ENCODE peak calls at places on chromosomes 2 and 18, in nine cellular contexts. G, D, E, T, H, C, O, N and W are unnamed samples.

GRCh38 chr2:37847792-37848191 is 77.3 kb upstream of the RMDN2 start:
- DNase-seq in D (no peak), H (no peak), N (no peak), O (no peak), G (no peak), T (no peak), E (no peak), C (no peak), W (no peak)

GRCh38 chr2:217222511-217222910 is 362.6 kb upstream of the TNP1 start:
- DNase-seq in N (no peak), C (no peak), E (no peak), D (no peak), O (no peak), H (peak), G (no peak), T (no peak), W (no peak)

GRCh38 chr2:157790780-157791179 is 85.3 kb downstream of the ACVR1 start:
- DNase-seq in D (no peak), T (no peak), C (no peak), N (no peak), E (no peak), H (no peak), G (no peak), O (no peak), W (no peak)

GRCh38 chr2:121810959-121811853 is 55.8 kb downstream of the TSN start:
- DNase-seq in D (peak), E (peak), N (peak), G (peak), T (peak), C (no peak), H (peak), O (no peak), W (peak)

GRCh38 chr2:145110668-145111067 is 590.7 kb upstream of the ZEB2 start:
- DNase-seq in D (no peak), O (no peak), H (no peak), T (peak), E (peak), N (no peak), C (no peak), G (peak), W (no peak)

GRCh38 chr2:239669181-239669898 is 268.5 kb upstream of the HDAC4 start:
- DNase-seq in N (no peak), C (peak), E (no peak), O (no peak), G (no peak), H (no peak), D (no peak), T (no peak), W (no peak)

GRCh38 chr2:3635171-3636008 is 22.6 kb upstream of the ALLC start:
- DNase-seq in C (peak), G (no peak), N (no peak), T (no peak), H (no peak), D (no peak), O (peak), E (no peak), W (no peak)

GRCh38 chr2:240429341-240429871 is 6.1 kb upstream of the GPC1 start:
- DNase-seq in T (no peak), C (peak), E (no peak), N (peak), O (no peak), G (no peak), H (no peak), D (no peak), W (no peak)

GRCh38 chr2:239926587-239927234 is 98.4 kb downstream of the NDUFA10 start:
- DNase-seq in N (no peak), T (no peak), O (peak), D (no peak), G (no peak), H (no peak), C (no peak), E (peak), W (no peak)

GRCh38 chr18:59180150-59180845 is 39.7 kb upstream of the GRP start:
- DNase-seq in D (no peak), T (peak), N (no peak), O (no peak), H (no peak), E (peak), C (no peak), G (peak), W (peak)

GRCh38 chr2:230865766-230866703 is 1.3 kb downstream of the ITM2C start:
- DNase-seq in D (peak), H (peak), E (peak), O (peak), G (no peak), C (no peak), N (no peak), T (peak), W (no peak)

GRCh38 chr18:59993560-59993959 is 93.8 kb downstream of the PMAIP1 start:
- DNase-seq in O (no peak), H (no peak), E (no peak), N (no peak), D (no peak), C (no peak), T (no peak), G (no peak), W (no peak)

GRCh38 chr2:524442-524841 is 152.8 kb downstream of the TMEM18 start:
- DNase-seq in E (peak), H (no peak), O (no peak), C (no peak), D (no peak), G (no peak), N (no peak), T (peak), W (peak)

GRCh38 chr18:76518543-76519155 is 23.6 kb upstream of the ZNF516 start:
- DNase-seq in D (peak), H (no peak), E (peak), G (no peak), T (no peak), O (no peak), C (no peak), N (peak), W (no peak)

GRCh38 chr2:237075749-237076599 is 9.7 kb upstream of the COPS8 start:
- DNase-seq in G (no peak), C (peak), E (no peak), T (no peak), D (no peak), N (no peak), O (no peak), H (no peak), W (no peak)

GRCh38 chr2:6793913-6794312 is 71.8 kb downstream of the CMPK2 start:
- DNase-seq in T (no peak), O (no peak), D (no peak), E (no peak), C (no peak), H (no peak), G (no peak), N (no peak), W (no peak)

GRCh38 chr18:48670751-48671560 is 132.1 kb downstream of the CTIF start:
- DNase-seq in G (no peak), N (no peak), C (peak), D (no peak), E (no peak), O (no peak), H (no peak), T (no peak), W (no peak)

GRCh38 chr2:236250909-236251579 is 13.2 kb downstream of the ASB18 start:
- DNase-seq in N (no peak), C (no peak), E (no peak), O (peak), D (no peak), H (no peak), T (no peak), G (no peak), W (no peak)

GRCh38 chr2:207511851-207512250 is 17.9 kb upstream of the CREB1 start:
- DNase-seq in E (peak), C (no peak), T (no peak), G (no peak), H (no peak), D (no peak), N (no peak), O (no peak), W (no peak)

GRCh38 chr18:69838620-69839411 is 108.9 kb downstream of the CD226 start:
- DNase-seq in C (no peak), T (no peak), O (no peak), H (no peak), E (no peak), G (no peak), N (no peak), D (peak), W (no peak)

GRCh38 chr18:24488824-24489493 is 28.5 kb downstream of the HRH4 start:
- DNase-seq in G (no peak), E (peak), C (no peak), H (peak), O (no peak), T (peak), N (no peak), D (no peak), W (peak)

GRCh38 chr2:108787209-108787558 is 613 bp downstream of the CCDC138 start:
- DNase-seq in H (no peak), O (no peak), G (no peak), C (no peak), N (no peak), E (no peak), D (no peak), T (no peak), W (no peak)

GRCh38 chr2:71157124-71157802 is 26.8 kb downstream of the MPHOSPH10 start:
- DNase-seq in E (peak), O (no peak), G (peak), C (no peak), N (no peak), D (peak), T (peak), H (peak), W (peak)

GRCh38 chr18:36095936-36096519 is 28.7 kb upstream of the RPRD1A start:
- DNase-seq in C (no peak), G (peak), D (no peak), O (no peak), H (peak), T (peak), E (peak), N (no peak), W (peak)

GRCh38 chr2:35035883-35036282 is 1319.7 kb upstream of the CRIM1 start:
- DNase-seq in C (no peak), E (no peak), N (no peak), G (peak), T (no peak), H (no peak), O (no peak), D (no peak), W (no peak)

GRCh38 chr2:167509585-167509984 is 621.3 kb downstream of the XIRP2 start:
- DNase-seq in D (no peak), N (no peak), H (no peak), C (no peak), T (peak), E (peak), O (no peak), G (peak), W (no peak)

DNA sequence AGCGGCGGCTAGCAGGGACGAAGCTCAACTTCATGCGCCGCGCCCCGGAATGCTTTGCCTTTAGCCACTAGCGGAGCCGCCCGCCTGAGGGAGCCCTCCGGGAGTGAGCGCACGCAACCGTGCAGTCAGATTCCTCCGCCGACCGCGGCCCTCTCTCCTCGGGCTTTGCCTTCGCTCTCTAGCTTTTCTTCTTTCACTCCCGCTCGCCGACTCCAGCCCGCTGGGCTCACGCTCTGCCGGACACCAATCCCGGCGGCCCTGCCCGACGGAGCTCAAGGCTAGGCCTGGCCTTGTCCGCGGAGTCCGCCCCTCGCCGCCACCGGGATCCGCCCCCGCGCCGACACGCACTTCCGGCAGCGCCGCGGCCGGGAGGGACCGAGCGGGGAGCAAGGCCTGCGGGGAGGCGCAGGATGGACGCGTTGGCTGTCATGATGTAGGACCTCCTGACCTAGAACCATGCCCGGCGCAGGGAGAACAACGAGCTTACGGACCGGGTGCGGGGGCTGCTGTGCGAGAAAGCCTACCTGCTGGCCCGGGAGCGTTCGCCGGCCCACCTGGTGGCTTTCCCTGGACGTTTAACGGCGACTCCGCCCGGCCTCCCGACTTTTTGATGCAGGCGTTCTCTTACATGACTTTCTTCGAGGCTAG is 40.8 kb upstream of the AKAIN1 start:
- DNase-seq in O (peak), D (peak), G (peak), N (peak), H (peak), C (peak), E (peak), T (peak), W (peak)
- TF ChIP-seq CTCF in O (peak), D (no peak), G (peak), N (peak), H (no peak), C (peak), E (peak), T (peak), W (peak)

GRCh38 chr2:165417009-165417408 is 52.5 kb upstream of the CSRNP3 start:
- DNase-seq in D (no peak), C (no peak), E (no peak), H (no peak), N (no peak), T (no peak), O (no peak), G (no peak), W (no peak)
- TF ChIP-seq CTCF in D (no peak), C (no peak), E (no peak), H (no peak), N (no peak), T (no peak), O (no peak), G (no peak), W (no peak)

GRCh38 chr2:15591692-15592463 is at the start of gene DDX1:
- DNase-seq in N (peak), E (peak), G (no peak), H (peak), T (peak), D (peak), C (peak), O (peak), W (peak)
- TF ChIP-seq CTCF in N (no peak), E (no peak), G (peak), H (no peak), T (peak), D (no peak), C (no peak), O (no peak), W (no peak)

DNA sequence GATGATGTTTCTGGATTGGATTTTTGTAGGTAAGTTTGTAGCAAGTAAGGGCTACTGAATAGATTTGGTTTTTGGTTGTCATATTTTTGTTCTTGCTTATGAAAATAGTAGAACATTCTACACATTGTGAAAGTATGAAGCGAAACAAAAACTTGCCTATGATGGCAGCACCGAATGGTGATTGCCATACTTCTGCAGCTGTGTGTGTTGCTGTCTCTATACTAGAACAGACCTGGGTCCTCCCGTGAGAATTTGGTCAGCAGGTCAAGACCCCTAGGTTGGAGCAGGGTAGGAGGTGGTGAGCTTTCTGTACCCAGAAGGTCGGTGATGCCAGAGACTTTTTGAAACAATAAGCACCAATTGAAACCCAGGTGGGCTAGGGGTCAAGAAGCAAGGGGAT is 322.6 kb downstream of the PRKCE start:
- DNase-seq in O (no peak), T (no peak), N (no peak), E (no peak), C (no peak), H (peak), G (no peak), D (no peak), W (no peak)
- TF ChIP-seq CTCF in O (no peak), T (no peak), N (no peak), E (no peak), C (no peak), H (no peak), G (no peak), D (no peak), W (no peak)

GRCh38 chr2:102233132-102233884 is 46.5 kb downstream of the IL1RL2 start:
- DNase-seq in G (no peak), T (no peak), D (no peak), O (no peak), N (no peak), H (no peak), C (no peak), E (no peak), W (no peak)
- TF ChIP-seq CTCF in G (no peak), T (no peak), D (no peak), O (no peak), N (no peak), H (no peak), C (no peak), E (no peak), W (no peak)

GRCh38 chr2:241878007-241878970 is 8.8 kb downstream of the RTP5 start:
- DNase-seq in N (peak), D (peak), T (peak), H (peak), O (no peak), E (peak), C (peak), G (no peak), W (peak)
- TF ChIP-seq CTCF in N (peak), D (peak), T (peak), H (peak), O (peak), E (peak), C (peak), G (peak), W (peak)

DNA sequence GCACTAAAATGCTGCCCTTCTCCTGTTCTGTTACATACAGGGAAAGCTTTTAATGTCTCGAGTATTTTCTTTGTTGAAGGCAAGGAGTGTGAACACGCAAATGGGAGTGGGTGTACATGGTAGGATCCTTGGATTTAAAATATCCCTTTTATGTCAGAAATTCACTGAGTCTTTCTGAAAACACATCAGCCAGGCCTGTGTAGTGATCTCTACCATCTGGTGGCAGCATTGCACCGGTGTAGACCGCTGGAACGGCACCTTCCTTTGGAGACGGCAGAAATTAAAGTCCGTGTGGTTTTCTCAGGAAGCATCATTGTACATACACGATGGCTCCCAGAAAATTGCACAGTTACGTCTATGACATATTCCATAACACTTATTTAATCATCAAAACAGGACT is 515.8 kb downstream of the GALR1 start:
- DNase-seq in G (no peak), D (peak), E (peak), C (no peak), H (no peak), O (no peak), T (no peak), N (no peak), W (no peak)
- TF ChIP-seq CTCF in G (no peak), D (peak), E (no peak), C (peak), H (peak), O (peak), T (peak), N (peak), W (peak)

GRCh38 chr2:101409699-101410098 is 22.4 kb upstream of the CREG2 start:
- DNase-seq in T (no peak), H (no peak), C (no peak), D (no peak), O (no peak), G (no peak), E (no peak), N (no peak), W (no peak)
- TF ChIP-seq CTCF in T (no peak), H (no peak), C (no peak), D (no peak), O (no peak), G (no peak), E (no peak), N (no peak), W (no peak)